ENCODE peak calls at places on chromosomes 6 and 20, in four cellular contexts. F, K, B and H are unnamed samples.

GRCh38 chr20:34065260-34065659 is 46.8 kb downstream of the EIF2S2 start:
- DNase-seq in F (no peak), K (no peak), B (no peak), H (no peak)

GRCh38 chr6:7145269-7146078 is 37.7 kb downstream of the RREB1 start:
- DNase-seq in F (no peak), K (no peak), B (no peak), H (no peak)

GRCh38 chr6:30691208-30691872 is 556 bp upstream of the NRM start:
- DNase-seq in F (no peak), K (no peak), B (no peak), H (no peak)

GRCh38 chr20:20448891-20449290 is 81.0 kb downstream of the INSM1 start:
- DNase-seq in F (no peak), K (no peak), B (no peak), H (no peak)

GRCh38 chr6:133757330-133757729 is 131.6 kb upstream of the TCF21 start:
- DNase-seq in F (no peak), K (no peak), B (no peak), H (no peak)

GRCh38 chr20:2093200-2093781 is 8.3 kb upstream of the STK35 start:
- DNase-seq in F (peak), K (no peak), B (peak), H (peak)

GRCh38 chr6:42368156-42368555 is 83.6 kb downstream of the TRERF1 start:
- DNase-seq in F (no peak), K (no peak), B (no peak), H (no peak)

GRCh38 chr6:135651964-135652755 is 154.6 kb upstream of the AHI1 start:
- DNase-seq in F (no peak), K (peak), B (no peak), H (no peak)

GRCh38 chr6:57177545-57178225 is 5.6 kb downstream of the BAG2 start:
- DNase-seq in F (no peak), K (no peak), B (no peak), H (no peak)

GRCh38 chr20:34621383-34622367 is 55.2 kb downstream of the PIGU start:
- DNase-seq in F (no peak), K (no peak), B (no peak), H (peak)

GRCh38 chr6:15443119-15443518 is 197.2 kb downstream of the JARID2 start:
- DNase-seq in F (no peak), K (no peak), B (no peak), H (no peak)

GRCh38 chr6:6543181-6543879 is 45.2 kb upstream of the LY86 start:
- DNase-seq in F (no peak), K (peak), B (no peak), H (no peak)

DNA sequence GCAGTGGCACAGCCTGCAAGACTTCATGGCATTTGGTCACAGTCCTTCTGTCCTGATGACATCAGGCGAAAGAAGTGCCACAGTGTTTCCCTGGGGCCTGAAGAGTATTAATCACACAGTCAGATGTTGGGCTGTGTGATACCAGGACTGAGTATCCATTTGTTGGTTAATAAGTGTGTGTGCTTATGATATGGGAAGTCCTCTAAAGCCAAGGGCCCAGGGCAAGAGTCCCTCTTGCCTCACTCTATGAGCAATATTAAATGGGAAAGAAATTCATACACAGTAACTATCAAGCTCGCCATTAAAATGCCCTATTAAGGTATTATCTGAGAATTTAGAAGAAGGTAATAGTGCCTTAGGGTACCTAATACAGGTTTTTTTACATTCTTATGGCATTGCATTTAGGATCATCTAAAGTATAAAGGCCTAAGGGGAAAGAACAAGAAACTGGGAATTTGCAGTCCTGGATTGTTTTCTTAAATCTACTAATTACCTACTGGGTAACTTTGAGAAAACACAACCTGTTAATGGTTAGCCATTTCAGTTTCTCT is 204.1 kb upstream of the PREP start:
- DNase-seq in F (no peak), K (no peak), B (no peak), H (no peak)
- TF ChIP-seq SP1 in F (no peak), K (no peak), B (no peak), H (no peak)

GRCh38 chr6:40937491-40937890 is 101.5 kb downstream of the UNC5CL start:
- DNase-seq in F (no peak), K (no peak), B (no peak), H (no peak)
- TF ChIP-seq SUZ12 in F (no peak), K (no peak), B (no peak), H (no peak)

GRCh38 chr6:13902922-13903321 is 21.8 kb upstream of the RNF182 start:
- DNase-seq in F (no peak), K (no peak), B (no peak), H (no peak)
- TF ChIP-seq SP1 in F (no peak), K (no peak), B (no peak), H (no peak)

GRCh38 chr20:4788314-4788713 is 66.6 kb downstream of the PRND start:
- DNase-seq in F (no peak), K (no peak), B (no peak), H (no peak)

GRCh38 chr20:4791121-4791520 is 69.4 kb downstream of the PRND start:
- DNase-seq in F (no peak), K (no peak), B (no peak), H (no peak)

GRCh38 chr20:4782373-4782772 is 60.7 kb downstream of the PRND start:
- DNase-seq in F (no peak), K (no peak), B (no peak), H (no peak)

GRCh38 chr20:4787825-4788224 is 66.1 kb downstream of the PRND start:
- DNase-seq in F (no peak), K (no peak), B (no peak), H (no peak)

GRCh38 chr20:4787069-4787468 is 65.4 kb downstream of the PRND start:
- DNase-seq in F (no peak), K (no peak), B (no peak), H (no peak)
- TF ChIP-seq SUZ12 in F (no peak), K (no peak), B (no peak), H (no peak)

GRCh38 chr6:142384455-142385332 is 82.9 kb downstream of the ADGRG6 start:
- DNase-seq in F (no peak), K (no peak), B (no peak), H (no peak)

GRCh38 chr6:142385352-142385751 is 83.5 kb downstream of the ADGRG6 start:
- DNase-seq in F (no peak), K (no peak), B (no peak), H (no peak)

GRCh38 chr6:142386657-142387056 is 84.8 kb downstream of the ADGRG6 start:
- DNase-seq in F (no peak), K (no peak), B (no peak), H (no peak)

DNA sequence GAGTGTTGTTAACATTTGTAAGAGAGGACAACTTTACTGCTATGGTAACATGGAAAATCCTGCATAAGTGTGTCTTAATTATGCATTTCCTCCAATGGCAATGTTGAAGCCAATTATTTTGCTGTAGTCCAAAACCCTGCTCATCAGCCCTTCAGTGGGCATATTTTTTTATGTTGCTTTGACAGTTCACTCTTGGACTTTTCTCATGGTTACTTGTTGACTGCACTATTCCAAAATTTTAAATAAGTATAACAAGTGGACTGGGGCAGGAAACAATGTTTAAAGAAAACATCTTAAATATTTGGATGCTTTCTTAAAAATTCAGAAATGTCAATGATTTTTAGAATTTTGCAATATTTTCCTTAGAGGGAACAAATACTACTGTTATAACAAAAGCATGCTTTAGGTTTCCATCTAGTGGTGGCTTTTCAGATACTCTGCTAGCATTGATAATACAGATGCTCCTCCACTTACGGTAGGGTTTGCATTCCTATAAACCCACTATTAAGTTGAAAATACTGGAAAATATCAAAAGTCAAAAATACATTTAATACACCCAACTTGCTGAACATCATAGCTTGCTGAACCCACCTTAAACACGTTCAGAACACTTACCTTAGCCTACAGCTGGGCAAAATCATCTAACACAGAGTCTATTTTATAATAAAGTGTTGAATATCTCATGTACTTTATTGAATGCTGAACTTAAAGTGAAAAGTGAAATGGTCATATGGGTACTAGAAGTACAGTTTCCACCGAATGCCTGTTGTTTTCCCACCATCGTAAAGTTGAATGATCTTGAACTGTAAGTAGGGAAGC is 86.4 kb downstream of the ADGRG6 start:
- DNase-seq in F (peak), K (no peak), B (no peak), H (peak)
- TF ChIP-seq SP1 in F (no peak), K (no peak), B (no peak), H (no peak)

DNA sequence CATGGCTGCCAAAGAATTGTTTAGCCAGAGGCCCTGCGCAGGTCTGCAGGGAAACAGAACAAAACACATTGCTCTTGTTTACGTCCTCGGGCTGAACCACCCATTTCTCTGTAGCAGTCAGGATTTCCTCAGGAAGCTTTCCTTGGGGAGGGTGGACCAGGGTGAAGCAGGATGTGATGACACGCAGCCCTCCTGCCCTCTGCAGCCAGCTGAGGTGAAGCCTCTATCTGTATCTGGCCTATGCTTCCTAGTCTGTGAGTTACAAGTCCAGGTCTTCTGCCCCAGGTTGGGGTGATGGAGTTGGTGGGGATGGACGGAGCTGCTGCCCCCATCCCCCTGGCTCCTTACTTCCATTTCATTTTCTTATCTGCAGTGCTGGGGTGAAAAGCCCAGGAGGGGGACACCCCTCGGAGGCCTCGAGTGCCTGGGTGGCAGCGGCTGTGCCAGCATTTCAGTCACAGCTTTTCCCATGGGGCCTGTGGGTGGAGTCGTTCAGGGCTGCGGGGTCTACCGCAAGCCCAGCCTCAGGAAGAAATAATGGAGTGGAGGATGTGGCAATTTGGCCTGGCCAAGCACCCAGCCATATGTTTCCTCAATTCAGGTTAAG is 24.9 kb downstream of the SASH1 start:
- DNase-seq in F (no peak), K (no peak), B (no peak), H (no peak)
- TF ChIP-seq SUZ12 in F (no peak), K (no peak), B (no peak), H (no peak)

GRCh38 chr20:53778041-53778516 is 184.4 kb upstream of the ZNF217 start:
- DNase-seq in F (no peak), K (no peak), B (no peak), H (no peak)
- TF ChIP-seq SP1 in F (no peak), K (no peak), B (no peak), H (no peak)

DNA sequence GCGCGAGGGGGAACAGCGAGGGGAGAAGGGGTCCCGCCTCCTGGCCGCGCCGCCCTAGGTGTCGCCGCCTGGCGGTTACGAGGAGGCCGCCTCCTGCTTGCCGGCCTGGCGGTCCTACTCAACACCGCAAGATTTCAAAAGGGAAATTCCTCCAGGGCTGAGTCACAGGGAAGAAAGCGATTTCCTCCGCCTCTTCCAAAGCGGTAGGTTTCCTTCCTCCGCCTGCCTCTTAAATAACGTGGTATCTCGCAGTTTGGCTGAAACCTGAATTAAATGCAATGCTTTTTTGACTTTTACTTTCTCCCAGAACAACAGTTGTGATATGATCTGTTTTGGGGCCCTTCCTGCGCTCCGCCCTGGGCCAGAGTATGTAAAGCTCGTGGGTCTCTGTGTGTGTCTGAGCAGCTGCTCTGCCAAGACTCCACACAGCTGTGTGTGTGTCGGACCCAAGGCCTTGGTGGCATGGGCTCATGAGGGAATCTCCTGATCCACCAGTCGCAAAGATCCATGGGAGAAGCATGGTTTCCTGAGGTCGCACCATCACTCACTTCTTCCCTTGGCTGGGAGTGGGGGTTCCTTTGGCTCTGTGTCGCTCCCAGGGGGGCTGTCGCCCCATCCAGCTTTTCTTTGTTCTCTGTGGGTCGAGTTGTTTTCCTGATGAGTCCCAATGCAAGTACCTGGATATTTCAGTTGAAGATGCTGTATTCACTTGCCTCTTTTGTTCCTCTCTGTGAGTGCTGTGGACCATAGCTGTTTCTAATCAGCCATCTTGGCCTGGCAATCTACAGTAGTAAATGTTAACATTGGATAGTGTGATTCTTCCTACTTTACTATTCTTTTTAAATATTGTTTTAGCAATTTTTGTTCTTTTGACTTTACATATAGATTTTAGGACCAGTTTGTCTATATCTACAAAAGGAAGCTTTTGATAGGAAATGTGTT is 31.6 kb upstream of the NOTCH4 start:
- DNase-seq in F (no peak), K (no peak), B (peak), H (peak)
- TF ChIP-seq SUZ12 in F (no peak), K (no peak), B (no peak), H (no peak)

DNA sequence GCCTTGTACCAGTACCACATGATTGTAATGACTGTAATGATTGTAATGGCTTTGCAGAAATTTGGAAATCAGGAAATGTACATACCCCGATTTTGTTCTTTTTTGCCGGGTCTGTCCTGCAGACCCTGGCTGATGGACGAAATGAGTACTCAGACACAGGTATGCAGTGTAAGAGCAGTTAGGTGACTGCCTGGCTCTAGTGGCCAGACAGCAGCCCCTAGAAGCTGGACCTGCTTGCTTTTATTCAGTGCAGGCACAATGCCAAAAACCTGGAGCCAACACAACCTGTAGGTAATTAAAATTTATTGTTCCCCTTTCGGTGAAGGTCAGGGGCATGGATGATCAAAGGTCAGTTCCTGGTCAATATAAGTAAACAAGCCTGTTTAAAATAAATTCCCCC is 346.0 kb downstream of the NKAIN2 start:
- DNase-seq in F (no peak), K (no peak), B (no peak), H (no peak)
- TF ChIP-seq SP1 in F (no peak), K (no peak), B (no peak), H (no peak)

DNA sequence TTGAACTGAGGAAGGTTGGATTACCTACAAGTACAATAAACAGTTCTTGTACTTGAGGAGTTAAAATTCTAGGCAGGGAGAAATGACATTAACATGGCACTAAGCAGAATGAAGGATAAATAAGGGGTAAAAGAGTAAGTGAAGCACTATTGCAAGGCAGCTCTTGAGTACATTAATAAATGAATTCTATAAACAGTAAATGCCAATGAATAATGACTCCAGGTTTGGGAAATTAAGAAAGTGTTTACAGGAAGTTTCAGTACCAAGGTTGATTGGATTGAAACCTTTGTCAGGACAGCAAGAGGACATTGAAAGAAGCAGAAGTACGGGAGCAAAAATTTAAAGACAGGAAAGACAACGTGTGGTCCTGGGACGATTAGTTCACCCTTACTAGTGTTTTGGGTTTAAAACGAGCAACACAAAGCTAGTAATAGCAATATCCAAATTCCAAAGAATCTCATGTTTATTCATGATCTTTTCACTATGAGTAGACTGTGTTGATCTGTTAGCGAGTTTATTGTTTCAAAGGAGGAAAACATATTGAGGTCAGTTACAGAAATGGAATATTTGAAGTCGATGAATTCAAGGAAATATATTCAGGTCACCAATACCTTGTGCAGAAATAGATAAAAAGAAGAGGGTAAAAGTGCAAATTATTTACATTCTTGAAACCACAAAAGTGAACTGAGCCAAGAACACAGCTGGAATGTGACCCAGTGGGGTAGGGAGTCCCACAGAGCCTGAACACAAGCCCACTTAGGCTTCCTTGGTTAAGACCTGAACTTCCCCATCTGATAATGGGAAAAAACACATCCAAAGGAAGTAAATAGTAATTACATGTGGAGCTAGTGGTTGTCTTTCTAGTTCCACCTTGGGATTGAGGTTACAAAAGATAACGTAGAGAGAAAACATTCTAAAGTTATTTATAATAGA is 80.8 kb downstream of the MKKS start:
- DNase-seq in F (no peak), K (no peak), B (no peak), H (peak)
- TF ChIP-seq SUZ12 in F (no peak), K (no peak), B (no peak), H (no peak)